ENCODE peak calls at places on chromosomes 13 and 19, in four cellular contexts. D is lung; M is CD4-positive, alpha-beta memory T cell; A is ovary. R is an unnamed sample. For H3K4me1, the result is how much of the 10 kb centered on the place peaks cover.

GRCh38 chr19:42683917-42684513 is 56.3 kb downstream of the PSG3 start:
- DNase-seq in D (no peak), M (no peak), A (no peak), R (no peak)

GRCh38 chr13:41833851-41834250 is 127.1 kb downstream of the VWA8 start:
- DNase-seq in D (no peak), M (no peak), A (no peak), R (no peak)

GRCh38 chr19:49929611-49930482 is 543 bp upstream of the NUP62 start:
- DNase-seq in D (peak), M (peak), A (peak), R (peak)

GRCh38 chr19:6313398-6313969 is 19.9 kb downstream of the ACER1 start:
- DNase-seq in D (no peak), M (no peak), A (no peak), R (no peak)

GRCh38 chr19:53537126-53537522 is 821 bp upstream of the ZNF331 start:
- DNase-seq in D (no peak), M (peak), A (no peak), R (no peak)

GRCh38 chr19:17797397-17798201 is 2.7 kb downstream of the B3GNT3 start:
- DNase-seq in D (no peak), M (no peak), A (no peak), R (peak)

GRCh38 chr19:42985588-42985987 is 40.7 kb downstream of the PSG11 start:
- DNase-seq in D (no peak), M (no peak), A (no peak), R (no peak)

GRCh38 chr13:48431987-48432615 is 19.2 kb upstream of the LPAR6 start:
- DNase-seq in D (no peak), M (no peak), A (no peak), R (no peak)

GRCh38 chr19:16167055-16167454 is 6.3 kb downstream of the CIB3 start:
- DNase-seq in D (no peak), M (no peak), A (no peak), R (no peak)

GRCh38 chr13:24124789-24125476 is 35.6 kb upstream of the SPATA13 start:
- DNase-seq in D (no peak), M (no peak), A (no peak), R (no peak)

GRCh38 chr19:35828694-35829301 is 16.2 kb upstream of the PRODH2 start:
- DNase-seq in D (no peak), M (peak), A (peak), R (peak)

GRCh38 chr19:18663940-18664530 is 19.4 kb upstream of the CRTC1 start:
- DNase-seq in D (no peak), M (no peak), A (no peak), R (no peak)

GRCh38 chr13:56670563-56670962 is 470.2 kb upstream of the PRR20A start:
- DNase-seq in D (no peak), M (no peak), A (no peak), R (no peak)

GRCh38 chr19:43624933-43625332 is 5.5 kb upstream of the ZNF428 start:
- DNase-seq in D (peak), M (peak), A (peak), R (no peak)

GRCh38 chr19:56748443-56748842 is 76.9 kb upstream of the ZNF835 start:
- DNase-seq in D (no peak), M (no peak), A (peak), R (no peak)

GRCh38 chr13:73268306-73268705 is 209.5 kb downstream of the KLF5 start:
- DNase-seq in D (no peak), M (no peak), A (no peak), R (no peak)

GRCh38 chr13:101018720-101019119 is 344.1 kb upstream of the TMTC4 start:
- DNase-seq in D (no peak), M (no peak), A (no peak), R (no peak)

GRCh38 chr19:5957132-5957531 is 20.8 kb downstream of the RANBP3 start:
- DNase-seq in D (no peak), M (no peak), A (no peak), R (no peak)

GRCh38 chr19:41310031-41310831 is at the start of gene CCDC97:
- DNase-seq in D (peak), M (peak), A (peak), R (peak)

GRCh38 chr19:33796164-33797100 is at the start of gene KCTD15:
- DNase-seq in D (no peak), M (peak), A (peak), R (no peak)

GRCh38 chr13:28574617-28575142 is 79.8 kb upstream of the FLT1 start:
- DNase-seq in D (no peak), M (no peak), A (no peak), R (no peak)

GRCh38 chr13:98650376-98651107 is 73.6 kb upstream of the STK24 start:
- DNase-seq in D (no peak), M (no peak), A (no peak), R (peak)

GRCh38 chr19:49538643-49539042 is 10.8 kb downstream of the RCN3 start:
- DNase-seq in D (no peak), M (no peak), A (no peak), R (no peak)

GRCh38 chr19:51440846-51441409 is 17.3 kb downstream of the SIGLEC8 start:
- DNase-seq in D (no peak), M (no peak), A (no peak), R (no peak)

GRCh38 chr13:73656863-73657262 is 477.3 kb downstream of the KLF12 start:
- DNase-seq in D (no peak), M (no peak), A (no peak), R (no peak)

GRCh38 chr19:35545855-35546381 is 492 bp downstream of the TMEM147 start:
- DNase-seq in D (peak), M (peak), A (peak), R (no peak)

GRCh38 chr19:10555613-10555979 is 10.2 kb downstream of the KRI1 start:
- DNase-seq in D (no peak), M (no peak), A (no peak), R (no peak)
- H3K4me1 ChIP-seq in D (under half), M (half or more), A (under half), R (under half)

DNA sequence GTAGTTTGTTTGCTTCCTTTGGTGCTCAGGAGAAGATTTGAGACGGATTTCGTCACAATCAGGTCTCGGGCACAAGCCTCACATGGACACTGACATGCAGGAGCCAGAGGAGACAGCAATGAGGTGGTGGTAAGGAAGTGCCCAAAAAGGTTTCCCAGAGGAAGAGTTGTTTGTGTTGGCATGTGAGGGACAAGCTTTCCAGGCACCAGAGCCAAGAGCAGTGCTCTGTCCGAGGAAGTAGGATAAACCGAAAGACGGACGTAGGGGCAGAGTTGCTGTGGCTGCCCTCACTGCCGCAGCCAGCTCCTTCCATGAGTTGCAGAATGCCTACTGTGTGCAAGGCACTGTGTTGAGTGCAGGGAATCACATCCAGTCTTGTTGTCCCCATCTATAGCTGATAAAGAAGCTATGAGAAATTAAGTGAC is 27.7 kb downstream of the SAE1 start:
- DNase-seq in D (no peak), M (no peak), A (no peak), R (no peak)
- H3K4me1 ChIP-seq in D (under half), M (half or more), A (under half), R (under half)

GRCh38 chr13:111177803-111178389 is 62.8 kb downstream of the ARHGEF7 start:
- DNase-seq in D (no peak), M (no peak), A (no peak), R (no peak)
- H3K4me1 ChIP-seq in D (under half), M (half or more), A (under half), R (under half)

DNA sequence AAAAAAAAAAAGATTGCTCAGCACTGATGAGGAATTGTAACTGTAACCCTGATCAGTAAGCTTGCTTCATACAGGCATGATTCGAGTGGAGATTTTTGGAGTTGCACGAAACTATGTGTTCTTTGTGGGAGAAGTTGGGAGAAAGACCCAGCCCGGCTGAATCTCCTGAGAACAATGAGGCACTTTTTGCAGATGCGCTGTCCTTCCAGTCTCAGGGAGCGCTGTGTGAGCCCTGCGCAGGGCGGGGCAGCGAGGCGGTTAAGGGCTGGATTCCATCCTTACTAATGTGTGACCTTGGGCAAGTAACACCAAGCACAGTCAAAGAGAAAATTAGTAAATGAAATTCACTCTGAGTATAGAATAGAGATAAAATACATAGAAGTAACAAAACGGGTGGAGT is 76.9 kb downstream of the SIPA1L3 start:
- DNase-seq in D (no peak), M (no peak), A (no peak), R (no peak)
- H3K4me1 ChIP-seq in D (under half), M (under half), A (under half), R (under half)

DNA sequence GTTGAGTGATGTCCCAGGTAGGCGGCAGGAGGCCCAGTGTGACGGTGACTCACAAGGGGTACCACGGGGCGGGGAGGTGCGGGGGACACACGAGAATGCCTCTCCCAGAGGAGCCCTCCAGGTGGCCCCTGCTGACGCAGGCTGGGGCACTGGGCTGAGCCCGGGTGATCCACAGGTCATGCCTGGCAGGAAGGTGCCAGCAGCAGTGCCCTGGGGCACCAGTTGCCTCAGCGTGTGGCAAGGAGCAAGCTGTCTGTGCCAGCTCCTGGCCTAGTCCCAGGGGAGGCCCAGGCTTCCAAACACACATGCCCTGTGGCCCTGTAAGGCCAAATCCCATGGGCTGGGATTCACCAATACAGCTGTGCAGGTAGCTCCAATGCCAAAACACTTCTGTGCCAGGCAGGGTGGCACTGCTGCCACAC is 28.0 kb downstream of the AKT2 start:
- DNase-seq in D (no peak), M (no peak), A (no peak), R (peak)
- H3K4me1 ChIP-seq in D (under half), M (under half), A (under half), R (under half)

R was measured in prostate gland.